ENCODE peak calls at places on chromosomes 3 and 15, in seven cellular contexts. One of them, this sample, is unnamed.

GRCh38 chr3:179760944-179761343 is 108.1 kb downstream of the USP13 start:
- DNase-seq in ovary: no peak
- DNase-seq in spleen: no peak
- DNase-seq in thoracic aorta: no peak
- DNase-seq in ascending aorta: no peak
- DNase-seq in pancreas: no peak
- DNase-seq in nephron progenitor cell: no peak
- DNase-seq in this sample: no peak

GRCh38 chr3:111591555-111591954 is 3.6 kb downstream of the ZBED2 start:
- DNase-seq in thoracic aorta: no peak
- DNase-seq in spleen: no peak
- DNase-seq in nephron progenitor cell: no peak
- DNase-seq in ascending aorta: no peak
- DNase-seq in ovary: no peak
- DNase-seq in pancreas: no peak
- DNase-seq in this sample: no peak

GRCh38 chr3:49119439-49119838 is 1.2 kb downstream of the USP19 start:
- DNase-seq in ascending aorta: no peak
- DNase-seq in thoracic aorta: no peak
- DNase-seq in spleen: no peak
- DNase-seq in pancreas: no peak
- DNase-seq in nephron progenitor cell: no peak
- DNase-seq in ovary: no peak
- DNase-seq in this sample: no peak

GRCh38 chr3:71956716-71957115 is 171.8 kb upstream of the PROK2 start:
- DNase-seq in thoracic aorta: no peak
- DNase-seq in ascending aorta: no peak
- DNase-seq in spleen: no peak
- DNase-seq in nephron progenitor cell: no peak
- DNase-seq in pancreas: no peak
- DNase-seq in ovary: no peak
- DNase-seq in this sample: no peak

GRCh38 chr3:30779686-30780287 is 114.7 kb downstream of the GADL1 start:
- DNase-seq in thoracic aorta: no peak
- DNase-seq in ascending aorta: no peak
- DNase-seq in spleen: no peak
- DNase-seq in pancreas: no peak
- DNase-seq in nephron progenitor cell: no peak
- DNase-seq in ovary: no peak
- DNase-seq in this sample: no peak

GRCh38 chr3:73637042-73637441 is 12.3 kb upstream of the PDZRN3 start:
- DNase-seq in ascending aorta: no peak
- DNase-seq in pancreas: no peak
- DNase-seq in spleen: no peak
- DNase-seq in thoracic aorta: no peak
- DNase-seq in nephron progenitor cell: no peak
- DNase-seq in ovary: no peak
- DNase-seq in this sample: no peak

GRCh38 chr15:75058127-75058905 is 34.9 kb downstream of the PPCDC start:
- DNase-seq in nephron progenitor cell: no peak
- DNase-seq in ovary: no peak
- DNase-seq in thoracic aorta: no peak
- DNase-seq in ascending aorta: peak; percentile 11
- DNase-seq in spleen: no peak
- DNase-seq in pancreas: peak; percentile 11
- DNase-seq in this sample: no peak

GRCh38 chr15:71336671-71337070 is 221.4 kb downstream of the THSD4 start:
- DNase-seq in nephron progenitor cell: no peak
- DNase-seq in ascending aorta: no peak
- DNase-seq in thoracic aorta: no peak
- DNase-seq in pancreas: no peak
- DNase-seq in ovary: no peak
- DNase-seq in spleen: no peak
- DNase-seq in this sample: no peak

GRCh38 chr3:146903927-146904326 is 298.8 kb upstream of the PLSCR5 start:
- DNase-seq in ovary: no peak
- DNase-seq in ascending aorta: no peak
- DNase-seq in thoracic aorta: no peak
- DNase-seq in spleen: no peak
- DNase-seq in pancreas: no peak
- DNase-seq in nephron progenitor cell: no peak
- DNase-seq in this sample: no peak

GRCh38 chr3:195761503-195762248 is 40.9 kb downstream of the MUC20 start:
- DNase-seq in thoracic aorta: no peak
- DNase-seq in spleen: peak; percentile 54
- DNase-seq in ovary: no peak
- DNase-seq in pancreas: no peak
- DNase-seq in ascending aorta: no peak
- DNase-seq in nephron progenitor cell: no peak
- DNase-seq in this sample: no peak

GRCh38 chr3:29333520-29333919 is 52.6 kb downstream of the RBMS3 start:
- DNase-seq in thoracic aorta: no peak
- DNase-seq in ovary: no peak
- DNase-seq in pancreas: no peak
- DNase-seq in spleen: no peak
- DNase-seq in nephron progenitor cell: no peak
- DNase-seq in ascending aorta: no peak
- DNase-seq in this sample: no peak

GRCh38 chr3:130841357-130841756 is 52.5 kb upstream of the ATP2C1 start:
- DNase-seq in ovary: no peak
- DNase-seq in thoracic aorta: no peak
- DNase-seq in nephron progenitor cell: no peak
- DNase-seq in pancreas: no peak
- DNase-seq in spleen: no peak
- DNase-seq in ascending aorta: no peak
- DNase-seq in this sample: no peak

DNA sequence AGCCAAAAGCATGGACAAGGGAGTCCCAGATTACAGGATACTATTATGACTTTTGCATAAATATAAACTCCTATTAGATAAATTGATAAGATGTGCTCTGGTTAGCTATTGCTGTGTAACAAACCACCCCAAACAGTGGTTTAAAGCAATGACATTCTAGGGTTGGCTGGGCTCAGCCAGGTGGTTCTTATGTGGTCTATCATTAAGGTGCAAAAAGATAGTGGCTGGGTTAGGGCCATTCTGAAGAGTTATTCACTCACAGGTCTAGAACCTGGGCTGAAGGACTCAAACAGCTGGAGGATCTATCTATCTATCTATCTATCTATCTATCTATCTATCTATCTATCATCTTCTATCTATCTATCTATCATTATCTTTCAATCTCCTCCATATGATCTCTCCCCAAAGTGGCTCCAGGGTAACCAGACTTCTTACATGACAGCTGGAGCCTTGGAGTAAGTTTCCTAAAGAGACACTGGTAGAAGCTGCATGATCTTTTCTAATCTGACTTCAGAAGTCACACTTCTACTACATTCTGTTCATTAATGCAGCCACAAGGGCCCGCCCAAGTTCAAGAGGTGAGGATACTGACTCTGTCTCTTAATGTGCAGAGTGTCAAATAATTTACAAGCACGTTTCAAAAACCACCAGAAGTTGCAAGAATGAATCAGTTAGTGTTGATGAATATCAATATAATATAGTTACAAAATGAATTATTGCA is 74.9 kb upstream of the XCR1 start:
- DNase-seq in thoracic aorta: no peak
- DNase-seq in ascending aorta: no peak
- DNase-seq in pancreas: no peak
- DNase-seq in ovary: no peak
- DNase-seq in nephron progenitor cell: no peak
- DNase-seq in spleen: no peak
- DNase-seq in this sample: no peak
- TF ChIP-seq CTCF in thoracic aorta: no peak
- TF ChIP-seq CTCF in ascending aorta: no peak
- TF ChIP-seq CTCF in pancreas: no peak
- TF ChIP-seq CTCF in ovary: no peak
- TF ChIP-seq CTCF in nephron progenitor cell: no peak
- TF ChIP-seq CTCF in spleen: no peak
- TF ChIP-seq CTCF in this sample: no peak

GRCh38 chr3:186261638-186262037 is 100.4 kb downstream of the DGKG start:
- DNase-seq in ascending aorta: no peak
- DNase-seq in ovary: no peak
- DNase-seq in spleen: no peak
- DNase-seq in pancreas: no peak
- DNase-seq in thoracic aorta: no peak
- DNase-seq in nephron progenitor cell: no peak
- DNase-seq in this sample: no peak
- TF ChIP-seq CTCF in ascending aorta: peak; percentile 11
- TF ChIP-seq CTCF in ovary: no peak
- TF ChIP-seq CTCF in spleen: no peak
- TF ChIP-seq CTCF in pancreas: no peak
- TF ChIP-seq CTCF in thoracic aorta: no peak
- TF ChIP-seq CTCF in nephron progenitor cell: peak; percentile 35
- TF ChIP-seq CTCF in this sample: no peak

GRCh38 chr15:59018833-59019232 is 31.4 kb downstream of the RNF111 start:
- DNase-seq in ovary: no peak
- DNase-seq in pancreas: no peak
- DNase-seq in spleen: no peak
- DNase-seq in thoracic aorta: no peak
- DNase-seq in nephron progenitor cell: peak; percentile 6
- DNase-seq in ascending aorta: no peak
- DNase-seq in this sample: no peak
- TF ChIP-seq CTCF in ovary: no peak
- TF ChIP-seq CTCF in pancreas: no peak
- TF ChIP-seq CTCF in spleen: no peak
- TF ChIP-seq CTCF in thoracic aorta: no peak
- TF ChIP-seq CTCF in nephron progenitor cell: no peak
- TF ChIP-seq CTCF in ascending aorta: no peak
- TF ChIP-seq CTCF in this sample: no peak

GRCh38 chr3:96330795-96331194 is 483.6 kb upstream of the EPHA6 start:
- DNase-seq in spleen: no peak
- DNase-seq in nephron progenitor cell: no peak
- DNase-seq in thoracic aorta: no peak
- DNase-seq in ovary: no peak
- DNase-seq in ascending aorta: no peak
- DNase-seq in pancreas: no peak
- DNase-seq in this sample: no peak

GRCh38 chr3:96334779-96335178 is 479.6 kb upstream of the EPHA6 start:
- DNase-seq in thoracic aorta: no peak
- DNase-seq in nephron progenitor cell: no peak
- DNase-seq in ovary: no peak
- DNase-seq in pancreas: no peak
- DNase-seq in ascending aorta: no peak
- DNase-seq in spleen: no peak
- DNase-seq in this sample: no peak

DNA sequence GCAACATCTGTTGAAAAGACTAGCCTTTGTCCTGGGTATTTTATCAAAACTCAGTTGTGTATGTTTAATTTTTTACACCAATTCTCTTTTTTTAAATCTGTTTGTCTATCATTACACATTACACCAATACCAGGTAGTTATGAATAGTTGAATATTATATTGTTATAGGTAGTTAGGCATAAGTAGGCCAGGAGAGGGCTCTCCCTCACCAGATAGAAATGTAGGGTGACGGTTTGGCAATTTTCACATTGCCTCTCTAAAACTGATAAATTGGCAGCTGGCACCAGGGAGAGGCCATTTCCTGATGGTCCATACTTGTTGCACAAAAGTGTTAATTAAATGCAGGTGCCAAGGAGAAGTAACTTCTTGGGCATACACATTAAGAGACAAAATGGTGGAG is 483.1 kb upstream of the EPHA6 start:
- DNase-seq in pancreas: no peak
- DNase-seq in nephron progenitor cell: no peak
- DNase-seq in thoracic aorta: no peak
- DNase-seq in spleen: no peak
- DNase-seq in ascending aorta: no peak
- DNase-seq in ovary: no peak
- DNase-seq in this sample: no peak
- TF ChIP-seq CTCF in pancreas: no peak
- TF ChIP-seq CTCF in nephron progenitor cell: no peak
- TF ChIP-seq CTCF in thoracic aorta: no peak
- TF ChIP-seq CTCF in spleen: no peak
- TF ChIP-seq CTCF in ascending aorta: no peak
- TF ChIP-seq CTCF in ovary: no peak
- TF ChIP-seq CTCF in this sample: no peak

GRCh38 chr3:140360332-140360731 is 317.5 kb upstream of the TRIM42 start:
- DNase-seq in spleen: no peak
- DNase-seq in pancreas: no peak
- DNase-seq in ascending aorta: no peak
- DNase-seq in ovary: no peak
- DNase-seq in thoracic aorta: no peak
- DNase-seq in nephron progenitor cell: no peak
- DNase-seq in this sample: no peak
- TF ChIP-seq CTCF in spleen: no peak
- TF ChIP-seq CTCF in pancreas: no peak
- TF ChIP-seq CTCF in ascending aorta: no peak
- TF ChIP-seq CTCF in ovary: no peak
- TF ChIP-seq CTCF in thoracic aorta: no peak
- TF ChIP-seq CTCF in nephron progenitor cell: no peak
- TF ChIP-seq CTCF in this sample: no peak

GRCh38 chr3:24493951-24494615 is 567 bp downstream of the THRB start:
- DNase-seq in spleen: peak; percentile 88
- DNase-seq in ascending aorta: peak; percentile 91
- DNase-seq in pancreas: peak; percentile 76
- DNase-seq in thoracic aorta: peak; percentile 41
- DNase-seq in ovary: peak; percentile 50
- DNase-seq in nephron progenitor cell: peak; percentile 38
- DNase-seq in this sample: peak; percentile 88
- TF ChIP-seq CTCF in spleen: peak; percentile 4
- TF ChIP-seq CTCF in ascending aorta: peak; percentile 2
- TF ChIP-seq CTCF in pancreas: no peak
- TF ChIP-seq CTCF in thoracic aorta: peak; percentile 6
- TF ChIP-seq CTCF in ovary: no peak
- TF ChIP-seq CTCF in nephron progenitor cell: no peak
- TF ChIP-seq CTCF in this sample: no peak

GRCh38 chr3:1611824-1612223 is 486.8 kb upstream of the CNTN4 start:
- DNase-seq in ascending aorta: no peak
- DNase-seq in thoracic aorta: no peak
- DNase-seq in pancreas: no peak
- DNase-seq in spleen: no peak
- DNase-seq in ovary: no peak
- DNase-seq in nephron progenitor cell: no peak
- DNase-seq in this sample: no peak
- TF ChIP-seq CTCF in ascending aorta: no peak
- TF ChIP-seq CTCF in thoracic aorta: no peak
- TF ChIP-seq CTCF in pancreas: no peak
- TF ChIP-seq CTCF in spleen: no peak
- TF ChIP-seq CTCF in ovary: no peak
- TF ChIP-seq CTCF in nephron progenitor cell: no peak
- TF ChIP-seq CTCF in this sample: no peak

GRCh38 chr3:108406661-108407206 is 103.7 kb downstream of the MYH15 start:
- DNase-seq in ascending aorta: no peak
- DNase-seq in ovary: no peak
- DNase-seq in nephron progenitor cell: no peak
- DNase-seq in spleen: no peak
- DNase-seq in thoracic aorta: no peak
- DNase-seq in pancreas: peak; percentile 16
- DNase-seq in this sample: no peak
- TF ChIP-seq CTCF in ascending aorta: peak; percentile 46
- TF ChIP-seq CTCF in ovary: no peak
- TF ChIP-seq CTCF in nephron progenitor cell: peak; percentile 42
- TF ChIP-seq CTCF in spleen: peak; percentile 52
- TF ChIP-seq CTCF in thoracic aorta: peak; percentile 68
- TF ChIP-seq CTCF in pancreas: peak; percentile 54
- TF ChIP-seq CTCF in this sample: peak; percentile 54

GRCh38 chr3:124277516-124277890 is 285.6 kb upstream of the ROPN1 start:
- DNase-seq in thoracic aorta: no peak
- DNase-seq in spleen: no peak
- DNase-seq in pancreas: no peak
- DNase-seq in nephron progenitor cell: no peak
- DNase-seq in ovary: peak; percentile 35
- DNase-seq in ascending aorta: peak; percentile 79
- DNase-seq in this sample: no peak
- TF ChIP-seq CTCF in thoracic aorta: no peak
- TF ChIP-seq CTCF in spleen: no peak
- TF ChIP-seq CTCF in pancreas: no peak
- TF ChIP-seq CTCF in nephron progenitor cell: no peak
- TF ChIP-seq CTCF in ovary: no peak
- TF ChIP-seq CTCF in ascending aorta: peak; percentile 11
- TF ChIP-seq CTCF in this sample: peak; percentile 8

GRCh38 chr3:127406309-127407025 is 118.6 kb upstream of the PRR20G start:
- DNase-seq in nephron progenitor cell: no peak
- DNase-seq in spleen: peak; percentile 17
- DNase-seq in ascending aorta: peak; percentile 60
- DNase-seq in pancreas: no peak
- DNase-seq in ovary: no peak
- DNase-seq in thoracic aorta: no peak
- DNase-seq in this sample: peak; percentile 46
- TF ChIP-seq CTCF in nephron progenitor cell: peak; percentile 13
- TF ChIP-seq CTCF in spleen: no peak
- TF ChIP-seq CTCF in ascending aorta: no peak
- TF ChIP-seq CTCF in pancreas: no peak
- TF ChIP-seq CTCF in ovary: no peak
- TF ChIP-seq CTCF in thoracic aorta: no peak
- TF ChIP-seq CTCF in this sample: no peak

This sample was measured in upper lobe of right lung.